ENCODE peak calls at places on chromosomes 6 and 20, in four cellular contexts. G is bronchial epithelial cell, Q is foreskin fibroblast, P is AG04450. U is an unnamed sample.

GRCh38 chr6:136158398-136158797 is 91.7 kb downstream of the MTFR2 start:
- DNase-seq in G (no peak), Q (no peak), P (no peak), U (no peak)

GRCh38 chr20:36454664-36455427 is 86.5 kb upstream of the MYL9 start:
- DNase-seq in G (no peak), Q (no peak), P (no peak), U (no peak)

GRCh38 chr6:125173341-125173740 is 19.8 kb downstream of the TPD52L1 start:
- DNase-seq in G (peak; percentile 50), Q (no peak), P (no peak), U (no peak)

GRCh38 chr6:75755704-75756103 is 6.7 kb downstream of the MYO6 start:
- DNase-seq in G (no peak), Q (no peak), P (no peak), U (no peak)

GRCh38 chr20:3778976-3779375 is 2.3 kb downstream of the SPEF1 start:
- DNase-seq in G (no peak), Q (no peak), P (no peak), U (no peak)

GRCh38 chr6:162119349-162119748 is 608.2 kb downstream of the PRKN start:
- DNase-seq in G (no peak), Q (no peak), P (no peak), U (peak; percentile 59)

GRCh38 chr20:41632896-41633295 is 14.7 kb upstream of the CHD6 start:
- DNase-seq in G (peak; percentile 64), Q (peak; percentile 50), P (no peak), U (peak; percentile 82)

GRCh38 chr6:123972600-123973294 is 169.1 kb downstream of the NKAIN2 start:
- DNase-seq in G (no peak), Q (no peak), P (no peak), U (no peak)

GRCh38 chr6:37809144-37809543 is 10.4 kb upstream of the ZFAND3 start:
- DNase-seq in G (peak; percentile 37), Q (no peak), P (no peak), U (peak; percentile 35)

GRCh38 chr6:89745096-89745495 is 74.5 kb downstream of the MDN1 start:
- DNase-seq in G (peak; percentile 84), Q (no peak), P (no peak), U (no peak)

GRCh38 chr6:48135352-48136084 is 24.5 kb upstream of the PTCHD4 start:
- DNase-seq in G (peak; percentile 83), Q (peak; percentile 47), P (no peak), U (peak; percentile 22)

GRCh38 chr6:163646133-163646532 is 231.6 kb downstream of the QKI start:
- DNase-seq in G (no peak), Q (no peak), P (no peak), U (no peak)

GRCh38 chr20:62305149-62305764 is 2.5 kb downstream of the ADRM1 start:
- DNase-seq in G (peak; percentile 29), Q (no peak), P (no peak), U (no peak)

GRCh38 chr6:143536866-143537691 is 25.6 kb upstream of the FUCA2 start:
- DNase-seq in G (peak; percentile 40), Q (peak; percentile 56), P (no peak), U (peak; percentile 57)

GRCh38 chr20:31666258-31667042 is 28.7 kb downstream of the COX4I2 start:
- DNase-seq in G (no peak), Q (no peak), P (no peak), U (no peak)

GRCh38 chr20:13231031-13231752 is 10.1 kb downstream of the ISM1 start:
- DNase-seq in G (peak; percentile 84), Q (peak; percentile 81), P (no peak), U (no peak)

GRCh38 chr6:106113256-106113954 is 27.3 kb downstream of the PRDM1 start:
- DNase-seq in G (no peak), Q (no peak), P (no peak), U (no peak)

GRCh38 chr6:22079788-22080187 is 217.0 kb downstream of the PRL start:
- DNase-seq in G (no peak), Q (peak; percentile 45), P (peak; percentile 56), U (peak; percentile 96)

GRCh38 chr6:89284963-89285735 is 29.9 kb downstream of the GABRR2 start:
- DNase-seq in G (no peak), Q (no peak), P (no peak), U (no peak)

GRCh38 chr6:47161176-47161687 is 119.1 kb upstream of the ADGRF1 start:
- DNase-seq in G (peak; percentile 90), Q (no peak), P (no peak), U (peak; percentile 72)

GRCh38 chr6:169866140-169866534 is 114.7 kb downstream of the ERMARD start:
- DNase-seq in G (no peak), Q (no peak), P (no peak), U (no peak)

GRCh38 chr20:32909896-32910571 is 51.3 kb downstream of the EFCAB8 start:
- DNase-seq in G (no peak), Q (no peak), P (no peak), U (no peak)

GRCh38 chr6:88133718-88134117 is 32.4 kb downstream of the CNR1 start:
- DNase-seq in G (no peak), Q (no peak), P (no peak), U (no peak)

GRCh38 chr6:139778688-139779087 is 404.2 kb upstream of the CITED2 start:
- DNase-seq in G (peak; percentile 27), Q (no peak), P (no peak), U (peak; percentile 40)

GRCh38 chr6:149846321-149846720 is 17.8 kb downstream of the LRP11 start:
- DNase-seq in G (peak; percentile 76), Q (peak; percentile 72), P (peak; percentile 80), U (peak; percentile 82)

GRCh38 chr20:13021205-13021970 is 12.6 kb downstream of the SPTLC3 start:
- DNase-seq in G (no peak), Q (no peak), P (no peak), U (no peak)

GRCh38 chr20:24780648-24781047 is 168.4 kb upstream of the CST7 start:
- DNase-seq in G (no peak), Q (no peak), P (no peak), U (no peak)

GRCh38 chr20:34708621-34709043 is 4.5 kb downstream of the TP53INP2 start:
- DNase-seq in G (no peak), Q (peak; percentile 50), P (no peak), U (peak; percentile 25)

GRCh38 chr6:3163248-3163594 is 5.9 kb upstream of the TUBB2A start:
- DNase-seq in G (no peak), Q (peak; percentile 38), P (no peak), U (no peak)

GRCh38 chr20:56360133-56360898 is 1.5 kb downstream of the FAM210B start:
- DNase-seq in G (no peak), Q (no peak), P (no peak), U (no peak)

GRCh38 chr20:4297141-4297826 is 281.9 kb upstream of the RNF24 start:
- DNase-seq in G (no peak), Q (peak; percentile 45), P (no peak), U (peak; percentile 94)

GRCh38 chr20:63578224-63579016 is 4.4 kb upstream of the HELZ2 start:
- DNase-seq in G (no peak), Q (no peak), P (no peak), U (no peak)
- TF ChIP-seq CTCF in G (no peak), Q (no peak), P (no peak), U (no peak)

GRCh38 chr6:33078919-33079521 is 3.2 kb downstream of the HLA-DPB1 start:
- DNase-seq in G (no peak), Q (no peak), P (no peak), U (no peak)

GRCh38 chr6:33081098-33081824 is 5.5 kb downstream of the HLA-DPB1 start:
- DNase-seq in G (no peak), Q (no peak), P (no peak), U (no peak)

GRCh38 chr6:33079575-33079974 is 3.8 kb downstream of the HLA-DPB1 start:
- DNase-seq in G (no peak), Q (no peak), P (no peak), U (no peak)

GRCh38 chr6:33078442-33078841 is 2.7 kb downstream of the HLA-DPB1 start:
- DNase-seq in G (no peak), Q (no peak), P (no peak), U (no peak)

DNA sequence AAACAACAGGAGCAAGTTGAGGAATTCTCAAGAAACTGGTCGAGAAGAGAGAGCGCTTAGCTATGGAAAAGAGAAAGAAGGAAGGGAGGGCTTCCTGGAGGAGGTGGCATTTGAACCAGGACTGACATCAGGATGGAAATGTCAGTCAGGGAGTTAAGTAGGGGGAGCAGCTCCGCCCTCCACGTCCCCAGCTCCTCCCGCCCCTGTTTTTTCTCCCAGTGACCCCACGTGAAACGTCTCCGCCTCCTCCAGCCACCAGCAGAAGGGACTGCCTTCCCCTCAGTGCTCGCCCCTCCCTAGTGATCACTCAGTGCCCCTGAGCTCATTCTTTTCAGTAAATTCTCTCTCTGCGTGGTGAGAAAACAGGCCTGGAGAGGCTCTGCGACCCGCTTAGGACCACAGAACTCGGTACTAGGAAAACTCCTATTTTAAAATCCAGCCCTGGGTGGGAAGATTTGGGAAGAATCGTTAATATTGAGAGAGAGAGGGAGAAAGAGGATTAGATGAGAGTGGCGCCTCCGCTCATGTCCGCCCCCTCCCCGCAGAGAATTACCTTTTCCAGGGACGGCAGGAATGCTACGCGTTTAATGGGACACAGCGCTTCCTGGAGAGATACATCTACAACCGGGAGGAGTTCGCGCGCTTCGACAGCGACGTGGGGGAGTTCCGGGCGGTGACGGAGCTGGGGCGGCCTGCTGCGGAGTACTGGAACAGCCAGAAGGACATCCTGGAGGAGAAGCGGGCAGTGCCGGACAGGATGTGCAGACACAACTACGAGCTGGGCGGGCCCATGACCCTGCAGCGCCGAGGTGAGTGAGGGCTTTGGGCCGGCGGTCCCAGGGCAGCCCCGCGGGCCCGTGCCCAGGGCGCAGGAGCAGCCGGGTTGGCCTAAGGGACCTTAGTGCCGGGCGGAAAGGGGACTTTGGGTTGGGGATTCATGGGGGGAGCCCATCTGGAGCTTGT is 4.6 kb downstream of the HLA-DPB1 start:
- DNase-seq in G (peak; percentile 17), Q (peak; percentile 60), P (no peak), U (peak; percentile 29)
- H3K4me3 ChIP-seq in G (no peak overlapping the region), Q (peak overlapping the region; percentile 53), P (peak overlapping the region; percentile 37), U (peak overlapping the region; percentile 50)

DNA sequence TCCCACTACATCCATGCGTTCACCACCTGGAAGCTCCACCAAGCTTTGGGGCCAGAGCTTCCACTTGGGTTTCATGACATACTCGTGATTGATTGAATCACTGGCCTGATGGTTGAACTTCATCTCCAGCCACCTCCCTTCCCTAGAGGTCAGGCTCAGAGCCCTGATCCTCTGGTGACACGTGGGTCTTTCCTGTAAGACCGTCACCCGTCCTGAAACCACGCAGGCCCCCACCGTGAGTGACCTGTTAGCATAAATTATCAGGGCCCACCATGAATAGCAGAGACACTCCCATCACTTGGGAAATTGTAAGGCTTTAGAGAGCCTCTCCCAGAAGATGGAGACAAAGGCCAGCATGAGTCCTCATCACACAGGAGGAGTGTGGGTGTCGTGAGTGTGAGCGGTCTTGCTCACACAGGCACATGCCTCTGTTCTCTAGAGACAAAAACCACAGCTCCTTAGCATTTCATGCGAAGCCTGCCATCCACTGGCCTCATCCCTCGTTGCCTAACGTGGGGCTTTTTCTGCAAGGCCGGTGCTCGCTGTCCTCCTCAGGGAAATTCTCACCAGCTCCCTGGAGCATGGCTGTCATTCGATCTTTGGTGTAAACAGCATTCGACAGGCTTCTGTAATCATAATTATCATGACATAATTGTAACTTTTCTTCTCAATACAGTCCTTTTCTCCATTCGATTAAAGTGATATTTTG is 65.1 kb upstream of the DUSP22 start:
- DNase-seq in G (no peak), Q (no peak), P (no peak), U (peak; percentile 37)
- TF ChIP-seq CTCF in G (no peak), Q (no peak), P (no peak), U (peak; percentile 14)

DNA sequence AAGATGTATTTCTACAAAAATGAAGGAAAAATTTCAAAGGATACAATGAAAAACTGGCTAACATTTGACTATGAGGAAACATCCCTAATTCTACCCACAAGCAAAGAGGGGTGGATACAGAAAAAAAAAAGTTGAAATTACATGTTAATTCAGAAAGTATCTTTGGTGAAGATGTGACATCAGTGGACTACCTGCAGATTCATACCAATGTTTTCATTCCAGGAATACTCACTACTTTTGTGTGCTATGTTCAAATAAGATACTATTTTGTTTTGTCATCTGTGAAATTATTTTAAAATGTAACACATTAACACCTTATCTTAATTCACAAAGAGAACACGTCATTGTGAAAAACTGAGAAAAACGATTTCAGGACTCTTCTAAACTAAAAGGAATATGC is 159.3 kb upstream of the SHLD1 start:
- DNase-seq in G (no peak), Q (no peak), P (no peak), U (no peak)
- H3K4me3 ChIP-seq in G (no peak overlapping the region), Q (no peak overlapping the region), P (no peak overlapping the region), U (no peak overlapping the region)